ENCODE peak calls at places on chromosomes 4 and X, in eight cellular contexts. B is neuronal stem cell; G is upper lobe of left lung; M is heart right ventricle; H is GM23248; O is SJSA1; N is IMR-90; Z is CD8-positive, alpha-beta T cell. Q is an unnamed sample.
A peak's percentile ranks its signal among the peaks of the same experiment; 100 is the strongest.

GRCh38 chr4:132015321-132015720 is 1133.8 kb upstream of the PCDH10 start:
- DNase-seq in B (no peak), G (no peak), M (no peak), H (no peak), O (no peak), N (no peak), Z (no peak), Q (no peak)

GRCh38 chr4:95889662-95890061 is 49.8 kb downstream of the PDHA2 start:
- DNase-seq in B (no peak), G (no peak), M (no peak), H (no peak), O (no peak), N (no peak), Z (no peak), Q (no peak)

GRCh38 chr4:156970501-156971167 is 965 bp downstream of the PDGFC start:
- DNase-seq in B (peak; percentile 54), G (peak; percentile 71), M (peak; percentile 48), H (peak; percentile 91), O (peak; percentile 76), N (peak; percentile 62), Z (no peak), Q (peak; percentile 46)

GRCh38 chrX:115264009-115264408 is 25.5 kb upstream of the LUZP4 start:
- DNase-seq in B (no peak), G (no peak), M (no peak), H (no peak), O (no peak), N (no peak), Z (no peak), Q (no peak)

GRCh38 chr4:101217353-101218031 is 129.8 kb downstream of the PPP3CA start:
- DNase-seq in B (no peak), G (no peak), M (no peak), H (peak; percentile 75), O (no peak), N (peak; percentile 22), Z (no peak), Q (no peak)

GRCh38 chrX:145821291-145821897 is 3.8 kb downstream of the SLITRK2 start:
- DNase-seq in B (no peak), G (peak; percentile 50), M (no peak), H (no peak), O (no peak), N (no peak), Z (no peak), Q (peak; percentile 66)

GRCh38 chrX:70456256-70456655 is 11.6 kb downstream of the DLG3 start:
- DNase-seq in B (no peak), G (no peak), M (no peak), H (no peak), O (no peak), N (no peak), Z (no peak), Q (no peak)

GRCh38 chrX:139784788-139785187 is 76.8 kb upstream of the MCF2 start:
- DNase-seq in B (no peak), G (no peak), M (no peak), H (no peak), O (no peak), N (no peak), Z (no peak), Q (no peak)

GRCh38 chr4:123616970-123617392 is 220.4 kb downstream of the SPRY1 start:
- DNase-seq in B (no peak), G (no peak), M (peak; percentile 86), H (peak; percentile 61), O (no peak), N (no peak), Z (peak; percentile 49), Q (peak; percentile 4)

GRCh38 chr4:25827897-25828296 is 34.9 kb downstream of the SEL1L3 start:
- DNase-seq in B (no peak), G (no peak), M (no peak), H (no peak), O (no peak), N (no peak), Z (no peak), Q (no peak)

GRCh38 chr4:176340871-176341685 is 21.3 kb downstream of the SPCS3 start:
- DNase-seq in B (peak; percentile 47), G (no peak), M (no peak), H (peak; percentile 72), O (peak; percentile 79), N (peak; percentile 66), Z (no peak), Q (peak; percentile 17)

GRCh38 chr4:106210021-106210420 is 106.0 kb downstream of the TBCK start:
- DNase-seq in B (peak; percentile 0), G (no peak), M (no peak), H (no peak), O (no peak), N (no peak), Z (no peak), Q (peak; percentile 24)

GRCh38 chr4:7335363-7336066 is 99.2 kb downstream of the PSAPL1 start:
- DNase-seq in B (peak; percentile 56), G (peak; percentile 91), M (peak; percentile 39), H (peak; percentile 60), O (peak; percentile 50), N (peak; percentile 4), Z (peak; percentile 33), Q (peak; percentile 96)

GRCh38 chr4:6516762-6517161 is 44.3 kb upstream of the PPP2R2C start:
- DNase-seq in B (no peak), G (no peak), M (peak; percentile 27), H (no peak), O (no peak), N (no peak), Z (no peak), Q (no peak)

GRCh38 chrX:70168238-70169188 is 8.8 kb upstream of the DGAT2L6 start:
- DNase-seq in B (no peak), G (no peak), M (no peak), H (peak; percentile 72), O (peak; percentile 75), N (peak; percentile 77), Z (no peak), Q (peak; percentile 36)

GRCh38 chr4:169335331-169335730 is 64.6 kb upstream of the SH3RF1 start:
- DNase-seq in B (no peak), G (no peak), M (no peak), H (peak; percentile 50), O (no peak), N (peak; percentile 33), Z (no peak), Q (no peak)

GRCh38 chr4:17055788-17056187 is 157.3 kb upstream of the LDB2 start:
- DNase-seq in B (no peak), G (no peak), M (no peak), H (peak; percentile 95), O (peak; percentile 28), N (peak; percentile 97), Z (no peak), Q (no peak)

GRCh38 chr4:119084503-119084902 is 51.1 kb upstream of the MYOZ2 start:
- DNase-seq in B (no peak), G (no peak), M (no peak), H (no peak), O (no peak), N (no peak), Z (no peak), Q (no peak)

GRCh38 chrX:120274958-120275357 is 24.3 kb downstream of the ZBTB33 start:
- DNase-seq in B (no peak), G (no peak), M (no peak), H (no peak), O (no peak), N (no peak), Z (no peak), Q (peak; percentile 45)

DNA sequence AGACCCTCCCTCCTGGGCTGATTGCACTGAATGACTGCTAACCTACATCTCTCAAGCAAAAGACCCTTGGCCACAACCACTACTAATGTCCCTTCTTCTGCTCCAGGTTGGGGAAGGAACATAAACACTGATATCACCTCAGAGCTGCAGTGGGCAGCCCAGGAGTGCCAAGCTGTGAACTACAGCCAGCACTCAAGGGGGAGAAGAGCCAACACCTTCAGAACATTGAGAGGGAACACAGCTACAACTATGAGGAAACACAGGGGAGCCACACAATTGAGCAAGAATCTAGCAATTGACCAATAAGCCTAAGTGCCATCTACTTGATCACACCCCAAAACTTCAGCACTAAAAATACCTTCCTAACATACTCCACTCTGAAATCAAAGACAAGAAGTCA is 222.8 kb downstream of the SPATA18 start:
- DNase-seq in B (no peak), G (no peak), M (no peak), H (no peak), O (no peak), N (no peak), Z (no peak), Q (no peak)
- H3K4me3 ChIP-seq in B (no peak overlapping the region), G (no peak overlapping the region), M (no peak overlapping the region), H (no peak overlapping the region), O (no peak overlapping the region), N (no peak overlapping the region), Z (no peak overlapping the region), Q (no peak overlapping the region)

GRCh38 chr4:8849266-8850073 is 22.2 kb downstream of the HMX1 start:
- DNase-seq in B (no peak), G (no peak), M (no peak), H (no peak), O (no peak), N (no peak), Z (no peak), Q (peak; percentile 48)
- H3K27me3 ChIP-seq in B (peaks cover 23% of the 10 kb centered on the region), G (peaks cover 7% of the 10 kb centered on the region), M (peaks cover 94% of the 10 kb centered on the region), H (peaks cover 54% of the 10 kb centered on the region), O (no peaks in the 10 kb centered on the region), N (peaks cover 6% of the 10 kb centered on the region), Z (no peaks in the 10 kb centered on the region), Q (peaks cover 7% of the 10 kb centered on the region)

GRCh38 chr4:1703880-1704279 is 8.2 kb downstream of the SLBP start:
- DNase-seq in B (no peak), G (no peak), M (no peak), H (no peak), O (no peak), N (no peak), Z (no peak), Q (no peak)

GRCh38 chr4:1708581-1708980 is 3.5 kb downstream of the SLBP start:
- DNase-seq in B (no peak), G (no peak), M (no peak), H (no peak), O (no peak), N (no peak), Z (no peak), Q (no peak)

GRCh38 chr4:1706358-1706757 is 5.8 kb downstream of the SLBP start:
- DNase-seq in B (no peak), G (no peak), M (no peak), H (no peak), O (no peak), N (no peak), Z (no peak), Q (no peak)

GRCh38 chr4:1711055-1711905 is 839 bp downstream of the SLBP start:
- DNase-seq in B (no peak), G (no peak), M (no peak), H (peak; percentile 83), O (peak; percentile 30), N (peak; percentile 55), Z (peak; percentile 40), Q (no peak)

DNA sequence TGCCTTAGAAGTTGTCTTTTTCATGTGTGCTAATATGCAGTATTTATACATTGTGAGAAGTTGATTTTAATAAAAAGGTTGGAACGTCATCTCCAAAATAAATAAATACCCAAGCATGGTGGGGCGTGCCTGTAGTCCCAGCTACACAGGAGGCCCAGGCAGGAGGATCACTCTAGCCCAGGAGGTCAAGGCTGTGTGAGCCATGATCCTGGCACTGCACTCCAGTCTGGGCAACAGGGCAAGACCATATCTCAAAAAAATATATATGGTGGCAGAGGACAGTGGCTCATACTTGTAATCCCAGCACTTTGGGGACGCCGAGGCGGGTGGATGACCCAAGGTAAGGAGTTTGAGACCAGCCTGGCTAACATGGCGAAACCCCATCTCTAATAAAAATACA is 6.4 kb downstream of the SLBP start:
- DNase-seq in B (no peak), G (no peak), M (no peak), H (no peak), O (no peak), N (no peak), Z (no peak), Q (no peak)
- H3K36me3 ChIP-seq in B (peaks cover 91% of the 10 kb centered on the region), G (peaks cover 18% of the 10 kb centered on the region), M (peaks cover 56% of the 10 kb centered on the region), H (peaks cover 16% of the 10 kb centered on the region), O (peaks cover 50% of the 10 kb centered on the region), N (peaks cover 30% of the 10 kb centered on the region), Z (peaks cover 12% of the 10 kb centered on the region), Q (peaks cover 7% of the 10 kb centered on the region)

GRCh38 chr4:18127030-18127429 is 105.5 kb upstream of the LCORL start:
- DNase-seq in B (no peak), G (no peak), M (no peak), H (no peak), O (no peak), N (no peak), Z (no peak), Q (no peak)
- H3K4me3 ChIP-seq in B (no peak overlapping the region), G (no peak overlapping the region), M (no peak overlapping the region), H (no peak overlapping the region), O (no peak overlapping the region), N (no peak overlapping the region), Z (no peak overlapping the region), Q (no peak overlapping the region)